ENCODE peak calls at places on chromosomes 3 and 15, in eight cellular contexts. One of them, this sample, is unnamed.

GRCh38 chr15:86623236-86623635 is 543.6 kb downstream of the AGBL1 start:
- DNase-seq in hepatocyte: no peak
- DNase-seq in mesendoderm: no peak
- DNase-seq in H9: no peak
- DNase-seq in PC-3: no peak
- DNase-seq in keratinocyte: no peak
- DNase-seq in astrocyte: no peak
- DNase-seq in Karpas-422: no peak
- DNase-seq in this sample: no peak

GRCh38 chr3:124986153-124987143 is 51.9 kb upstream of the MUC13 start:
- DNase-seq in astrocyte: peak
- DNase-seq in hepatocyte: peak
- DNase-seq in H9: no peak
- DNase-seq in mesendoderm: peak
- DNase-seq in Karpas-422: no peak
- DNase-seq in keratinocyte: peak
- DNase-seq in PC-3: peak
- DNase-seq in this sample: peak

GRCh38 chr3:19937459-19938362 is 3.7 kb upstream of the EFHB start:
- DNase-seq in astrocyte: peak
- DNase-seq in PC-3: peak
- DNase-seq in keratinocyte: no peak
- DNase-seq in H9: no peak
- DNase-seq in hepatocyte: peak
- DNase-seq in mesendoderm: peak
- DNase-seq in Karpas-422: no peak
- DNase-seq in this sample: peak

GRCh38 chr15:92527197-92527596 is 128.4 kb downstream of the FAM174B start:
- DNase-seq in keratinocyte: no peak
- DNase-seq in H9: no peak
- DNase-seq in mesendoderm: no peak
- DNase-seq in astrocyte: no peak
- DNase-seq in hepatocyte: peak
- DNase-seq in PC-3: peak
- DNase-seq in Karpas-422: peak
- DNase-seq in this sample: no peak

GRCh38 chr3:29440321-29441019 is 159.6 kb downstream of the RBMS3 start:
- DNase-seq in mesendoderm: peak
- DNase-seq in PC-3: peak
- DNase-seq in keratinocyte: no peak
- DNase-seq in H9: no peak
- DNase-seq in Karpas-422: no peak
- DNase-seq in hepatocyte: peak
- DNase-seq in astrocyte: peak
- DNase-seq in this sample: peak

GRCh38 chr15:83322061-83322460 is 37.6 kb upstream of the BNC1 start:
- DNase-seq in Karpas-422: no peak
- DNase-seq in H9: no peak
- DNase-seq in mesendoderm: peak
- DNase-seq in astrocyte: no peak
- DNase-seq in PC-3: no peak
- DNase-seq in keratinocyte: peak
- DNase-seq in hepatocyte: no peak
- DNase-seq in this sample: no peak

GRCh38 chr3:139561959-139562676 is 22.6 kb upstream of the RBP1 start:
- DNase-seq in mesendoderm: peak
- DNase-seq in hepatocyte: peak
- DNase-seq in H9: peak
- DNase-seq in astrocyte: no peak
- DNase-seq in PC-3: peak
- DNase-seq in Karpas-422: peak
- DNase-seq in keratinocyte: peak
- DNase-seq in this sample: peak

GRCh38 chr3:147589016-147589415 is 179.9 kb downstream of the ZIC1 start:
- DNase-seq in H9: no peak
- DNase-seq in mesendoderm: no peak
- DNase-seq in Karpas-422: no peak
- DNase-seq in PC-3: no peak
- DNase-seq in astrocyte: peak
- DNase-seq in keratinocyte: no peak
- DNase-seq in hepatocyte: no peak
- DNase-seq in this sample: no peak

GRCh38 chr3:49839193-49839809 is 17.1 kb downstream of the TRAIP start:
- DNase-seq in H9: peak
- DNase-seq in keratinocyte: peak
- DNase-seq in astrocyte: peak
- DNase-seq in mesendoderm: peak
- DNase-seq in PC-3: peak
- DNase-seq in Karpas-422: peak
- DNase-seq in hepatocyte: peak
- DNase-seq in this sample: peak

DNA sequence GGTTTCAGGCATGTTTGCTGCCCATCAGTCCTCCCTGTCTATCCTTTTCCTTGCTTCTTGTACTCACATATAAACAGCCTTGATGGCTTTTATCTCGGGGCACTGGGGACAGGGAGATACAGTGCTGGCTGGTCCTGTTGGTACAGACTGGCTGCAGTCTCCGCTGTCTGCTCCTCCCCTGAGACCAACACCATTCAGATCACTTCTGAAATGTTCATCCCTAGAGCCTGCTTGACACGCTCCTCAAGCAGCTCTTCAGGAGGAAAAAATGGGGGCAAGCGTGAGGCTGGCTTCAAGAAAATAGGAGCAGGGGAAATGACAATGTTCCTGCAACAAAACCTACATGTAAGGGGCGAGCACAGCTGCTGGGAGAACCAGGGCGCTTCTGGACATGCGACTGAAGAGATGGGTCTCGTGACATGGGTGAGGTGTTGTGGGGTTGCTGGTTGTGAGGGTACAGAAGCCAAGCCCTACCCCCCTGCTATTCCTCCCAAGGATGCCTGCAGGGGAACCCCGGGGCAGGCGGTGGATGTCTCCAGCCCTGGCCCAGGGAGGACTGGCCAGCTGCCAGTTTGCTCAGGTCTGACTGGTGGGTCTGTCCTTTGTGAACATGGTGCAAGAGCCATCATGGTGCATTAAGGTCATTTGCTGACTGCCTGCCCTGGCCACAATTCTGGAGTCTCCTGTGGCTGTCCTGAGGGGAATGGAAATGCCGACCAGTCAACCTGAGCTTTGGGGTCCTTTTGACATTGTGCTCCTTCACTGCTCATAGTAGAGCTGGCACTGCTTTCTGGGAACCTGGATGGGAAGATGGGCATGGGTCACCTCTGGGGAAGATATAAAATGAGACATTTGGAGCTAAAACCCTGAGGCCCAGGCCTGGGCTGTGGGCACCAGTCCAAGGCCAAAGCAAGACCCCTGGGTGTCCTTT is 40.1 kb downstream of the KY start:
- DNase-seq in PC-3: no peak
- DNase-seq in Karpas-422: no peak
- DNase-seq in astrocyte: no peak
- DNase-seq in keratinocyte: no peak
- DNase-seq in H9: no peak
- DNase-seq in mesendoderm: no peak
- DNase-seq in hepatocyte: no peak
- DNase-seq in this sample: no peak
- H3K4me2 ChIP-seq in PC-3: no peak
- H3K4me2 ChIP-seq in Karpas-422: no peak
- H3K4me2 ChIP-seq in astrocyte: no peak
- H3K4me2 ChIP-seq in keratinocyte: no peak
- H3K4me2 ChIP-seq in H9: no peak
- H3K4me2 ChIP-seq in mesendoderm: no peak
- H3K4me2 ChIP-seq in hepatocyte: no peak
- H3K4me2 ChIP-seq in this sample: no peak

GRCh38 chr3:182414586-182414985 is 378.7 kb upstream of the ATP11B start:
- DNase-seq in mesendoderm: no peak
- DNase-seq in astrocyte: no peak
- DNase-seq in hepatocyte: no peak
- DNase-seq in H9: no peak
- DNase-seq in Karpas-422: no peak
- DNase-seq in keratinocyte: no peak
- DNase-seq in PC-3: no peak
- DNase-seq in this sample: no peak

GRCh38 chr3:182410051-182410450 is 383.3 kb upstream of the ATP11B start:
- DNase-seq in PC-3: peak
- DNase-seq in Karpas-422: no peak
- DNase-seq in H9: no peak
- DNase-seq in hepatocyte: no peak
- DNase-seq in keratinocyte: no peak
- DNase-seq in astrocyte: no peak
- DNase-seq in mesendoderm: no peak
- DNase-seq in this sample: no peak

GRCh38 chr3:182413061-182413460 is 380.2 kb upstream of the ATP11B start:
- DNase-seq in PC-3: no peak
- DNase-seq in hepatocyte: no peak
- DNase-seq in mesendoderm: no peak
- DNase-seq in astrocyte: no peak
- DNase-seq in H9: no peak
- DNase-seq in Karpas-422: peak
- DNase-seq in keratinocyte: no peak
- DNase-seq in this sample: no peak

GRCh38 chr3:182412066-182412465 is 381.2 kb upstream of the ATP11B start:
- DNase-seq in keratinocyte: peak
- DNase-seq in H9: no peak
- DNase-seq in astrocyte: no peak
- DNase-seq in PC-3: peak
- DNase-seq in mesendoderm: peak
- DNase-seq in Karpas-422: no peak
- DNase-seq in hepatocyte: no peak
- DNase-seq in this sample: peak

GRCh38 chr3:182413682-182414081 is 379.6 kb upstream of the ATP11B start:
- DNase-seq in keratinocyte: no peak
- DNase-seq in astrocyte: no peak
- DNase-seq in PC-3: no peak
- DNase-seq in hepatocyte: no peak
- DNase-seq in H9: no peak
- DNase-seq in mesendoderm: no peak
- DNase-seq in Karpas-422: no peak
- DNase-seq in this sample: no peak
- H3K4me2 ChIP-seq in keratinocyte: no peak
- H3K4me2 ChIP-seq in astrocyte: no peak
- H3K4me2 ChIP-seq in PC-3: no peak
- H3K4me2 ChIP-seq in hepatocyte: no peak
- H3K4me2 ChIP-seq in H9: no peak
- H3K4me2 ChIP-seq in mesendoderm: no peak
- H3K4me2 ChIP-seq in Karpas-422: peak
- H3K4me2 ChIP-seq in this sample: no peak

GRCh38 chr3:172228041-172228440 is 188.7 kb downstream of the FNDC3B start:
- DNase-seq in mesendoderm: no peak
- DNase-seq in astrocyte: no peak
- DNase-seq in keratinocyte: no peak
- DNase-seq in H9: no peak
- DNase-seq in Karpas-422: no peak
- DNase-seq in PC-3: no peak
- DNase-seq in hepatocyte: no peak
- DNase-seq in this sample: no peak
- H3K4me2 ChIP-seq in mesendoderm: no peak
- H3K4me2 ChIP-seq in astrocyte: no peak
- H3K4me2 ChIP-seq in keratinocyte: no peak
- H3K4me2 ChIP-seq in H9: no peak
- H3K4me2 ChIP-seq in Karpas-422: no peak
- H3K4me2 ChIP-seq in PC-3: no peak
- H3K4me2 ChIP-seq in hepatocyte: no peak
- H3K4me2 ChIP-seq in this sample: no peak

DNA sequence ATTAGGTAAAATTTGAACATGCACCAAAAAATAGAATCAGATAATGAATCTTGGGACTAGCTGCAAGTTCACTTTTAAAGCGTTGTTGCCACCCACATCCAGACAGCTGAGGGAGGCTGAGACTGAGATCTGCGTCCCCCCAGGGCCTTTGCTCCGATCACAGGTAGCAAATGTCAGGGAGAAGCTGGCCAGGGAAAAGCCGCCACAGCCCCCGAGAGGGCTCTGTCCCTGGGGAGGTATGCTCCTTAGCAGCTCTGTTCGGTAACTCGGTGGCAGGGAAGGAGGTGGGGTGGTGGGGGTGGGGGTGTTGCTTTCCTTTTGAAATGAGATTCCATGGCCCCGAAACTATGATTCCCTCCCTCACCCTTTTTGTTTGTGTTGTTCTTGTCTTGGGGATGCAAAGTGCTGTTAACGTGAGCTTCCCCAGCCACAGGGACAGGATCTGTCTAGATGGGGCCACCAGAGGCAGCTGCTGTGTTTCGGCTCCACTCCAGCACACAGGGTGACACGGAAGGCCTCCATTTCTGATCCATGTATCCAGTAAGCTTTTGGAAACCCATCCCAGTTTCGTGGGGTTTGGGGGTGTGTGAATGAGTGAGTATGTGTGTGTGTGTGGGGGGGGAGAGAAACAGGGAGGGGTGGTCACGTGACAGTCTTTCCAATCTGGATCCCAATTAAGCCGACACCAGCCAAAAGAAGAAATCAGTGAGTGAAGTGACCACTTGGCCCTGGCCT is 1.1 kb upstream of the MINAR1 start:
- DNase-seq in PC-3: no peak
- DNase-seq in hepatocyte: no peak
- DNase-seq in mesendoderm: peak
- DNase-seq in Karpas-422: no peak
- DNase-seq in astrocyte: no peak
- DNase-seq in H9: no peak
- DNase-seq in keratinocyte: no peak
- DNase-seq in this sample: no peak
- H3K4me2 ChIP-seq in PC-3: peak
- H3K4me2 ChIP-seq in hepatocyte: peak
- H3K4me2 ChIP-seq in mesendoderm: peak
- H3K4me2 ChIP-seq in Karpas-422: no peak
- H3K4me2 ChIP-seq in astrocyte: peak
- H3K4me2 ChIP-seq in H9: peak
- H3K4me2 ChIP-seq in keratinocyte: peak
- H3K4me2 ChIP-seq in this sample: peak

GRCh38 chr3:10357095-10357494 is 36.2 kb upstream of the SEC13 start:
- DNase-seq in mesendoderm: no peak
- DNase-seq in H9: no peak
- DNase-seq in keratinocyte: no peak
- DNase-seq in astrocyte: no peak
- DNase-seq in Karpas-422: no peak
- DNase-seq in PC-3: no peak
- DNase-seq in hepatocyte: no peak
- DNase-seq in this sample: no peak
- H3K4me2 ChIP-seq in mesendoderm: no peak
- H3K4me2 ChIP-seq in H9: no peak
- H3K4me2 ChIP-seq in keratinocyte: peak
- H3K4me2 ChIP-seq in astrocyte: peak
- H3K4me2 ChIP-seq in Karpas-422: peak
- H3K4me2 ChIP-seq in PC-3: no peak
- H3K4me2 ChIP-seq in hepatocyte: no peak
- H3K4me2 ChIP-seq in this sample: no peak

GRCh38 chr15:27770769-27771554 is 328.2 kb downstream of the OCA2 start:
- DNase-seq in keratinocyte: no peak
- DNase-seq in astrocyte: no peak
- DNase-seq in mesendoderm: no peak
- DNase-seq in Karpas-422: no peak
- DNase-seq in H9: no peak
- DNase-seq in hepatocyte: no peak
- DNase-seq in PC-3: no peak
- DNase-seq in this sample: no peak
- H3K4me2 ChIP-seq in keratinocyte: no peak
- H3K4me2 ChIP-seq in astrocyte: no peak
- H3K4me2 ChIP-seq in mesendoderm: no peak
- H3K4me2 ChIP-seq in Karpas-422: no peak
- H3K4me2 ChIP-seq in H9: no peak
- H3K4me2 ChIP-seq in hepatocyte: no peak
- H3K4me2 ChIP-seq in PC-3: no peak
- H3K4me2 ChIP-seq in this sample: no peak

This sample was measured in trophoblast cell.